ENCODE peak calls at places on chromosome 19, in ten cellular contexts. N, J, E, V, G, D, H, L, K and I are unnamed samples.

GRCh38 chr19:47471733-47472457 is at the start of gene SLC8A2:
- DNase-seq in J (peak), E (peak), V (peak), G (peak), D (peak), H (peak), L (peak), K (peak), N (peak), I (peak)

GRCh38 chr19:4713384-4713951 is 10.2 kb downstream of the DPP9 start:
- DNase-seq in V (no peak), N (peak), D (no peak), H (peak), L (no peak), G (no peak), J (peak), E (peak), K (peak), I (peak)

GRCh38 chr19:8334458-8335342 is 8.4 kb downstream of the KANK3 start:
- DNase-seq in J (peak), D (no peak), G (no peak), N (peak), H (peak), K (no peak), L (peak), E (no peak), V (peak), I (peak)

GRCh38 chr19:29631450-29631849 is 25.4 kb downstream of the POP4 start:
- DNase-seq in H (no peak), L (no peak), E (no peak), D (no peak), N (no peak), K (no peak), J (no peak), G (no peak), V (no peak), I (no peak)

GRCh38 chr19:51702754-51703654 is 9.9 kb downstream of the SPACA6 start:
- DNase-seq in G (peak), D (no peak), N (no peak), E (no peak), L (no peak), V (peak), J (no peak), H (no peak), K (no peak), I (no peak)

GRCh38 chr19:6773323-6773931 is 919 bp downstream of the VAV1 start:
- DNase-seq in V (no peak), G (no peak), L (no peak), E (no peak), N (no peak), D (peak), K (no peak), H (no peak), J (no peak), I (no peak)

GRCh38 chr19:38264486-38265212 is at the start of gene SPINT2:
- DNase-seq in K (no peak), L (no peak), N (no peak), D (peak), J (no peak), E (no peak), G (no peak), H (no peak), V (no peak), I (no peak)

GRCh38 chr19:1147934-1148549 is 26.0 kb downstream of the SBNO2 start:
- DNase-seq in N (no peak), J (no peak), E (no peak), K (no peak), V (no peak), L (no peak), G (no peak), H (no peak), D (no peak), I (no peak)

GRCh38 chr19:35752746-35753350 is 4.0 kb downstream of the HSPB6 start:
- DNase-seq in H (no peak), E (no peak), L (no peak), J (no peak), N (no peak), D (no peak), V (no peak), G (no peak), K (no peak), I (no peak)